ENCODE peak calls at places on chromosome 12, in nine cellular contexts. One of them, this sample, is unnamed.

GRCh38 chr12:22518067-22518719 is 26.1 kb downstream of the C2CD5 start:
- DNase-seq in GM12865: no peak
- DNase-seq in fibroblast of lung: peak
- DNase-seq in activated T-cell treated with anti-CD3 and anti-CD28 coated beads, Interleukin-2, amount 50 U/mL, for 72 hours: no peak
- DNase-seq in T-cell: no peak
- DNase-seq in NCI-H1694 treated with DMSO at 0.1 percent for 48 hours: peak
- DNase-seq in T follicular helper cell: no peak
- DNase-seq in Peyer's patch: no peak
- DNase-seq in tibial nerve: no peak
- DNase-seq in this sample: no peak

GRCh38 chr12:65670775-65671174 is 153.5 kb upstream of the HMGA2 start:
- DNase-seq in GM12865: no peak
- DNase-seq in fibroblast of lung: no peak
- DNase-seq in activated T-cell treated with anti-CD3 and anti-CD28 coated beads, Interleukin-2, amount 50 U/mL, for 72 hours: no peak
- DNase-seq in T-cell: no peak
- DNase-seq in NCI-H1694 treated with DMSO at 0.1 percent for 48 hours: no peak
- DNase-seq in T follicular helper cell: no peak
- DNase-seq in Peyer's patch: no peak
- DNase-seq in tibial nerve: no peak
- DNase-seq in this sample: no peak

GRCh38 chr12:115966376-115966775 is 311.1 kb downstream of the MED13L start:
- DNase-seq in GM12865: no peak
- DNase-seq in fibroblast of lung: no peak
- DNase-seq in activated T-cell treated with anti-CD3 and anti-CD28 coated beads, Interleukin-2, amount 50 U/mL, for 72 hours: no peak
- DNase-seq in T-cell: no peak
- DNase-seq in NCI-H1694 treated with DMSO at 0.1 percent for 48 hours: no peak
- DNase-seq in T follicular helper cell: no peak
- DNase-seq in Peyer's patch: no peak
- DNase-seq in tibial nerve: no peak
- DNase-seq in this sample: no peak

GRCh38 chr12:93380480-93381121 is 2.9 kb downstream of the NUDT4 start:
- DNase-seq in GM12865: no peak
- DNase-seq in fibroblast of lung: peak
- DNase-seq in activated T-cell treated with anti-CD3 and anti-CD28 coated beads, Interleukin-2, amount 50 U/mL, for 72 hours: no peak
- DNase-seq in T-cell: no peak
- DNase-seq in NCI-H1694 treated with DMSO at 0.1 percent for 48 hours: peak
- DNase-seq in T follicular helper cell: no peak
- DNase-seq in Peyer's patch: no peak
- DNase-seq in tibial nerve: no peak
- DNase-seq in this sample: no peak

GRCh38 chr12:125451408-125451807 is 386.2 kb downstream of the AACS start:
- DNase-seq in GM12865: no peak
- DNase-seq in fibroblast of lung: no peak
- DNase-seq in activated T-cell treated with anti-CD3 and anti-CD28 coated beads, Interleukin-2, amount 50 U/mL, for 72 hours: no peak
- DNase-seq in T-cell: no peak
- DNase-seq in NCI-H1694 treated with DMSO at 0.1 percent for 48 hours: no peak
- DNase-seq in T follicular helper cell: no peak
- DNase-seq in Peyer's patch: no peak
- DNase-seq in tibial nerve: no peak
- DNase-seq in this sample: no peak

GRCh38 chr12:105477873-105478272 is 147.4 kb downstream of the C12orf75 start:
- DNase-seq in GM12865: no peak
- DNase-seq in fibroblast of lung: no peak
- DNase-seq in activated T-cell treated with anti-CD3 and anti-CD28 coated beads, Interleukin-2, amount 50 U/mL, for 72 hours: no peak
- DNase-seq in T-cell: no peak
- DNase-seq in NCI-H1694 treated with DMSO at 0.1 percent for 48 hours: no peak
- DNase-seq in T follicular helper cell: no peak
- DNase-seq in Peyer's patch: no peak
- DNase-seq in tibial nerve: no peak
- DNase-seq in this sample: no peak

GRCh38 chr12:19916982-19917381 is 451.4 kb upstream of the PDE3A start:
- DNase-seq in GM12865: no peak
- DNase-seq in fibroblast of lung: no peak
- DNase-seq in activated T-cell treated with anti-CD3 and anti-CD28 coated beads, Interleukin-2, amount 50 U/mL, for 72 hours: no peak
- DNase-seq in T-cell: no peak
- DNase-seq in NCI-H1694 treated with DMSO at 0.1 percent for 48 hours: no peak
- DNase-seq in T follicular helper cell: no peak
- DNase-seq in Peyer's patch: no peak
- DNase-seq in tibial nerve: no peak
- DNase-seq in this sample: no peak

GRCh38 chr12:83710851-83711250 is 1024.1 kb downstream of the TMTC2 start:
- DNase-seq in GM12865: no peak
- DNase-seq in fibroblast of lung: no peak
- DNase-seq in activated T-cell treated with anti-CD3 and anti-CD28 coated beads, Interleukin-2, amount 50 U/mL, for 72 hours: no peak
- DNase-seq in T-cell: no peak
- DNase-seq in NCI-H1694 treated with DMSO at 0.1 percent for 48 hours: no peak
- DNase-seq in T follicular helper cell: no peak
- DNase-seq in Peyer's patch: no peak
- DNase-seq in tibial nerve: no peak
- DNase-seq in this sample: no peak

GRCh38 chr12:120225852-120226640 is 25.1 kb upstream of the RPLP0 start:
- DNase-seq in GM12865: no peak
- DNase-seq in fibroblast of lung: no peak
- DNase-seq in activated T-cell treated with anti-CD3 and anti-CD28 coated beads, Interleukin-2, amount 50 U/mL, for 72 hours: peak
- DNase-seq in T-cell: no peak
- DNase-seq in NCI-H1694 treated with DMSO at 0.1 percent for 48 hours: no peak
- DNase-seq in T follicular helper cell: no peak
- DNase-seq in Peyer's patch: peak
- DNase-seq in tibial nerve: no peak
- DNase-seq in this sample: peak

GRCh38 chr12:89971880-89972279 is 263.2 kb upstream of the ATP2B1 start:
- DNase-seq in GM12865: no peak
- DNase-seq in fibroblast of lung: peak
- DNase-seq in activated T-cell treated with anti-CD3 and anti-CD28 coated beads, Interleukin-2, amount 50 U/mL, for 72 hours: no peak
- DNase-seq in T-cell: no peak
- DNase-seq in NCI-H1694 treated with DMSO at 0.1 percent for 48 hours: no peak
- DNase-seq in T follicular helper cell: no peak
- DNase-seq in Peyer's patch: no peak
- DNase-seq in tibial nerve: no peak
- DNase-seq in this sample: no peak

GRCh38 chr12:57278465-57279453 is 27.8 kb upstream of the STAC3 start:
- DNase-seq in GM12865: no peak
- DNase-seq in fibroblast of lung: no peak
- DNase-seq in activated T-cell treated with anti-CD3 and anti-CD28 coated beads, Interleukin-2, amount 50 U/mL, for 72 hours: no peak
- DNase-seq in T-cell: no peak
- DNase-seq in NCI-H1694 treated with DMSO at 0.1 percent for 48 hours: no peak
- DNase-seq in T follicular helper cell: no peak
- DNase-seq in Peyer's patch: no peak
- DNase-seq in tibial nerve: no peak
- DNase-seq in this sample: no peak

GRCh38 chr12:66929121-66929520 is 250.2 kb upstream of the GRIP1 start:
- DNase-seq in GM12865: no peak
- DNase-seq in fibroblast of lung: no peak
- DNase-seq in activated T-cell treated with anti-CD3 and anti-CD28 coated beads, Interleukin-2, amount 50 U/mL, for 72 hours: peak
- DNase-seq in T-cell: peak
- DNase-seq in NCI-H1694 treated with DMSO at 0.1 percent for 48 hours: no peak
- DNase-seq in T follicular helper cell: no peak
- DNase-seq in Peyer's patch: no peak
- DNase-seq in tibial nerve: no peak
- DNase-seq in this sample: peak

GRCh38 chr12:131862994-131863710 is 31.3 kb upstream of the ULK1 start:
- DNase-seq in GM12865: no peak
- DNase-seq in fibroblast of lung: peak
- DNase-seq in activated T-cell treated with anti-CD3 and anti-CD28 coated beads, Interleukin-2, amount 50 U/mL, for 72 hours: no peak
- DNase-seq in T-cell: no peak
- DNase-seq in NCI-H1694 treated with DMSO at 0.1 percent for 48 hours: no peak
- DNase-seq in T follicular helper cell: no peak
- DNase-seq in Peyer's patch: no peak
- DNase-seq in tibial nerve: no peak
- DNase-seq in this sample: no peak

GRCh38 chr12:52391618-52392002 is 6.2 kb upstream of the KRT84 start:
- DNase-seq in GM12865: no peak
- DNase-seq in fibroblast of lung: no peak
- DNase-seq in activated T-cell treated with anti-CD3 and anti-CD28 coated beads, Interleukin-2, amount 50 U/mL, for 72 hours: no peak
- DNase-seq in T-cell: no peak
- DNase-seq in NCI-H1694 treated with DMSO at 0.1 percent for 48 hours: peak
- DNase-seq in T follicular helper cell: no peak
- DNase-seq in Peyer's patch: no peak
- DNase-seq in tibial nerve: no peak
- DNase-seq in this sample: no peak

GRCh38 chr12:51864701-51865469 is 16.4 kb upstream of the FIGNL2 start:
- DNase-seq in GM12865: no peak
- DNase-seq in fibroblast of lung: no peak
- DNase-seq in activated T-cell treated with anti-CD3 and anti-CD28 coated beads, Interleukin-2, amount 50 U/mL, for 72 hours: no peak
- DNase-seq in T-cell: no peak
- DNase-seq in NCI-H1694 treated with DMSO at 0.1 percent for 48 hours: no peak
- DNase-seq in T follicular helper cell: no peak
- DNase-seq in Peyer's patch: no peak
- DNase-seq in tibial nerve: no peak
- DNase-seq in this sample: peak

GRCh38 chr12:115871714-115872113 is 405.8 kb downstream of the MED13L start:
- DNase-seq in GM12865: peak
- DNase-seq in fibroblast of lung: peak
- DNase-seq in activated T-cell treated with anti-CD3 and anti-CD28 coated beads, Interleukin-2, amount 50 U/mL, for 72 hours: no peak
- DNase-seq in T-cell: no peak
- DNase-seq in NCI-H1694 treated with DMSO at 0.1 percent for 48 hours: peak
- DNase-seq in T follicular helper cell: no peak
- DNase-seq in Peyer's patch: peak
- DNase-seq in tibial nerve: no peak
- DNase-seq in this sample: peak

GRCh38 chr12:19528750-19529149 is 89.5 kb downstream of the AEBP2 start:
- DNase-seq in GM12865: no peak
- DNase-seq in fibroblast of lung: no peak
- DNase-seq in activated T-cell treated with anti-CD3 and anti-CD28 coated beads, Interleukin-2, amount 50 U/mL, for 72 hours: no peak
- DNase-seq in T-cell: no peak
- DNase-seq in NCI-H1694 treated with DMSO at 0.1 percent for 48 hours: no peak
- DNase-seq in T follicular helper cell: no peak
- DNase-seq in Peyer's patch: no peak
- DNase-seq in tibial nerve: no peak
- DNase-seq in this sample: no peak

GRCh38 chr12:124768462-124769165 is 95.0 kb downstream of the SCARB1 start:
- DNase-seq in GM12865: no peak
- DNase-seq in fibroblast of lung: no peak
- DNase-seq in activated T-cell treated with anti-CD3 and anti-CD28 coated beads, Interleukin-2, amount 50 U/mL, for 72 hours: no peak
- DNase-seq in T-cell: no peak
- DNase-seq in NCI-H1694 treated with DMSO at 0.1 percent for 48 hours: no peak
- DNase-seq in T follicular helper cell: no peak
- DNase-seq in Peyer's patch: no peak
- DNase-seq in tibial nerve: no peak
- DNase-seq in this sample: no peak

GRCh38 chr12:108850854-108851573 is 6.4 kb downstream of the SSH1 start:
- DNase-seq in GM12865: peak
- DNase-seq in fibroblast of lung: peak
- DNase-seq in activated T-cell treated with anti-CD3 and anti-CD28 coated beads, Interleukin-2, amount 50 U/mL, for 72 hours: no peak
- DNase-seq in T-cell: no peak
- DNase-seq in NCI-H1694 treated with DMSO at 0.1 percent for 48 hours: no peak
- DNase-seq in T follicular helper cell: no peak
- DNase-seq in Peyer's patch: peak
- DNase-seq in tibial nerve: no peak
- DNase-seq in this sample: peak